ENCODE peak calls at places on chromosomes 12 and 14, in six cellular contexts. One of them, this sample, is unnamed. For H3K4me1, the result is how much of the 10 kb centered on the place peaks cover.

GRCh38 chr14:87877877-87878276 is 115.1 kb downstream of the GALC start:
- DNase-seq in tibial artery: no peak
- DNase-seq in colonic mucosa: no peak
- DNase-seq in endothelial cell of umbilical vein: no peak
- DNase-seq in thoracic aorta: no peak
- DNase-seq in uterus: no peak
- DNase-seq in this sample: no peak

GRCh38 chr12:64891629-64892028 is 67.2 kb downstream of the TBC1D30 start:
- DNase-seq in endothelial cell of umbilical vein: no peak
- DNase-seq in colonic mucosa: no peak
- DNase-seq in thoracic aorta: no peak
- DNase-seq in tibial artery: no peak
- DNase-seq in uterus: no peak
- DNase-seq in this sample: peak

GRCh38 chr12:56645201-56645716 is 525 bp downstream of the ATP5F1B start:
- DNase-seq in uterus: no peak
- DNase-seq in thoracic aorta: no peak
- DNase-seq in tibial artery: peak
- DNase-seq in endothelial cell of umbilical vein: peak
- DNase-seq in colonic mucosa: no peak
- DNase-seq in this sample: peak

GRCh38 chr12:7433276-7433822 is 10.6 kb downstream of the CD163L1 start:
- DNase-seq in colonic mucosa: no peak
- DNase-seq in uterus: no peak
- DNase-seq in thoracic aorta: no peak
- DNase-seq in tibial artery: no peak
- DNase-seq in endothelial cell of umbilical vein: peak
- DNase-seq in this sample: no peak

GRCh38 chr12:47032644-47033043 is 46.8 kb upstream of the PCED1B start:
- DNase-seq in tibial artery: no peak
- DNase-seq in colonic mucosa: no peak
- DNase-seq in thoracic aorta: no peak
- DNase-seq in endothelial cell of umbilical vein: peak
- DNase-seq in uterus: no peak
- DNase-seq in this sample: no peak

GRCh38 chr12:31471061-31471460 is 119.9 kb downstream of the DENND5B start:
- DNase-seq in tibial artery: no peak
- DNase-seq in uterus: no peak
- DNase-seq in endothelial cell of umbilical vein: no peak
- DNase-seq in thoracic aorta: no peak
- DNase-seq in colonic mucosa: no peak
- DNase-seq in this sample: no peak

GRCh38 chr12:80707830-80708534 is 548 bp downstream of the MYF6 start:
- DNase-seq in thoracic aorta: no peak
- DNase-seq in uterus: no peak
- DNase-seq in colonic mucosa: no peak
- DNase-seq in endothelial cell of umbilical vein: no peak
- DNase-seq in tibial artery: no peak
- DNase-seq in this sample: peak

GRCh38 chr12:117069926-117070900 is 29.0 kb downstream of the TESC start:
- DNase-seq in colonic mucosa: no peak
- DNase-seq in uterus: no peak
- DNase-seq in endothelial cell of umbilical vein: no peak
- DNase-seq in thoracic aorta: no peak
- DNase-seq in tibial artery: no peak
- DNase-seq in this sample: peak

GRCh38 chr14:28774764-28775738 is 8.5 kb downstream of the FOXG1 start:
- DNase-seq in tibial artery: no peak
- DNase-seq in colonic mucosa: no peak
- DNase-seq in endothelial cell of umbilical vein: no peak
- DNase-seq in thoracic aorta: no peak
- DNase-seq in uterus: no peak
- DNase-seq in this sample: no peak

GRCh38 chr12:43038991-43039390 is 449.4 kb upstream of the PRICKLE1 start:
- DNase-seq in uterus: no peak
- DNase-seq in endothelial cell of umbilical vein: no peak
- DNase-seq in colonic mucosa: no peak
- DNase-seq in thoracic aorta: no peak
- DNase-seq in tibial artery: no peak
- DNase-seq in this sample: no peak

GRCh38 chr12:93380480-93381121 is 2.9 kb downstream of the NUDT4 start:
- DNase-seq in endothelial cell of umbilical vein: peak
- DNase-seq in tibial artery: no peak
- DNase-seq in uterus: no peak
- DNase-seq in colonic mucosa: no peak
- DNase-seq in thoracic aorta: no peak
- DNase-seq in this sample: no peak

GRCh38 chr12:93378373-93379310 is 917 bp downstream of the NUDT4 start:
- DNase-seq in uterus: peak
- DNase-seq in colonic mucosa: peak
- DNase-seq in thoracic aorta: no peak
- DNase-seq in tibial artery: peak
- DNase-seq in endothelial cell of umbilical vein: peak
- DNase-seq in this sample: peak

GRCh38 chr12:93381183-93381975 is 3.7 kb downstream of the NUDT4 start:
- DNase-seq in tibial artery: no peak
- DNase-seq in thoracic aorta: no peak
- DNase-seq in endothelial cell of umbilical vein: peak
- DNase-seq in uterus: no peak
- DNase-seq in colonic mucosa: no peak
- DNase-seq in this sample: no peak

GRCh38 chr12:93377252-93377542 is 528 bp upstream of the NUDT4 start:
- DNase-seq in tibial artery: no peak
- DNase-seq in uterus: no peak
- DNase-seq in endothelial cell of umbilical vein: no peak
- DNase-seq in thoracic aorta: peak
- DNase-seq in colonic mucosa: no peak
- DNase-seq in this sample: no peak

GRCh38 chr12:93379432-93380308 is 1.9 kb downstream of the NUDT4 start:
- DNase-seq in colonic mucosa: no peak
- DNase-seq in tibial artery: no peak
- DNase-seq in endothelial cell of umbilical vein: peak
- DNase-seq in thoracic aorta: no peak
- DNase-seq in uterus: no peak
- DNase-seq in this sample: no peak
- TF ChIP-seq CTCF in colonic mucosa: no peak
- TF ChIP-seq CTCF in tibial artery: no peak
- TF ChIP-seq CTCF in endothelial cell of umbilical vein: no peak
- TF ChIP-seq CTCF in thoracic aorta: no peak
- TF ChIP-seq CTCF in uterus: no peak
- TF ChIP-seq CTCF in this sample: no peak

GRCh38 chr14:20460458-20461229 is 590 bp downstream of the PIP4P1 start:
- DNase-seq in tibial artery: no peak
- DNase-seq in thoracic aorta: no peak
- DNase-seq in colonic mucosa: peak
- DNase-seq in uterus: no peak
- DNase-seq in endothelial cell of umbilical vein: peak
- DNase-seq in this sample: peak
- H3K4me1 ChIP-seq in tibial artery: under half
- H3K4me1 ChIP-seq in thoracic aorta: under half
- H3K4me1 ChIP-seq in colonic mucosa: under half
- H3K4me1 ChIP-seq in uterus: under half
- H3K4me1 ChIP-seq in endothelial cell of umbilical vein: under half
- H3K4me1 ChIP-seq in this sample: under half

GRCh38 chr12:124422570-124423523 is 128.0 kb downstream of the RFLNA start:
- DNase-seq in tibial artery: peak
- DNase-seq in uterus: peak
- DNase-seq in thoracic aorta: peak
- DNase-seq in colonic mucosa: peak
- DNase-seq in endothelial cell of umbilical vein: peak
- DNase-seq in this sample: peak
- H3K4me3 ChIP-seq in tibial artery: peak
- H3K4me3 ChIP-seq in uterus: peak
- H3K4me3 ChIP-seq in thoracic aorta: peak
- H3K4me3 ChIP-seq in colonic mucosa: peak
- H3K4me3 ChIP-seq in endothelial cell of umbilical vein: no peak
- H3K4me3 ChIP-seq in this sample: no peak

GRCh38 chr12:120856980-120857379 is 47.2 kb downstream of the SPPL3 start:
- DNase-seq in thoracic aorta: no peak
- DNase-seq in endothelial cell of umbilical vein: no peak
- DNase-seq in uterus: no peak
- DNase-seq in colonic mucosa: no peak
- DNase-seq in tibial artery: no peak
- DNase-seq in this sample: no peak
- TF ChIP-seq CTCF in thoracic aorta: no peak
- TF ChIP-seq CTCF in endothelial cell of umbilical vein: peak
- TF ChIP-seq CTCF in uterus: no peak
- TF ChIP-seq CTCF in colonic mucosa: no peak
- TF ChIP-seq CTCF in tibial artery: no peak
- TF ChIP-seq CTCF in this sample: peak

DNA sequence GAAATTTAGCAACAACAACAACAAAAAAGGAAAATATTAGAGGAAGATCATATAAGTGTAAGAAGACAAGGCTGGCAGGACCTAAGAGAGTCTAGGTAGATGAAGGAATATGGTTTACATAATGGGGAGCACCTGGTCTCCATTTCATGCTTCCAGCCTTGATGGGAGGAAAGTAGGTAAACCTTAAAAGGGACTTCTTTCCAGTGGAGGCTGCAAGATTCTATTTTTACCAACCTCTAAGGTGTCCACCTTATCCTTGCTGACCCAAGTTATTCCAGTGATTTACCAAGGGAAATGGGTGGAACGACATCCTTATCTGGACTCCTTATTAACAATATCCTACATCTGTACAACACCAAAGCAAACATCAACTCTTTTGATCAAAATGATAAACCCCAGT is 30.0 kb downstream of the DAD1 start:
- DNase-seq in endothelial cell of umbilical vein: no peak
- DNase-seq in thoracic aorta: no peak
- DNase-seq in uterus: no peak
- DNase-seq in colonic mucosa: no peak
- DNase-seq in tibial artery: no peak
- DNase-seq in this sample: no peak
- H3K4me1 ChIP-seq in endothelial cell of umbilical vein: half or more
- H3K4me1 ChIP-seq in thoracic aorta: under half
- H3K4me1 ChIP-seq in uterus: under half
- H3K4me1 ChIP-seq in colonic mucosa: under half
- H3K4me1 ChIP-seq in tibial artery: under half
- H3K4me1 ChIP-seq in this sample: under half

GRCh38 chr14:56532546-56532945 is 47.1 kb upstream of the TMEM260 start:
- DNase-seq in colonic mucosa: no peak
- DNase-seq in thoracic aorta: no peak
- DNase-seq in uterus: no peak
- DNase-seq in tibial artery: no peak
- DNase-seq in endothelial cell of umbilical vein: no peak
- DNase-seq in this sample: no peak
- H3K4me3 ChIP-seq in colonic mucosa: no peak
- H3K4me3 ChIP-seq in thoracic aorta: no peak
- H3K4me3 ChIP-seq in uterus: no peak
- H3K4me3 ChIP-seq in tibial artery: no peak
- H3K4me3 ChIP-seq in endothelial cell of umbilical vein: no peak
- H3K4me3 ChIP-seq in this sample: no peak

GRCh38 chr12:69052613-69053408 is 119.8 kb upstream of the CPM start:
- DNase-seq in tibial artery: no peak
- DNase-seq in colonic mucosa: no peak
- DNase-seq in uterus: no peak
- DNase-seq in thoracic aorta: no peak
- DNase-seq in endothelial cell of umbilical vein: peak
- DNase-seq in this sample: peak
- TF ChIP-seq CTCF in tibial artery: no peak
- TF ChIP-seq CTCF in colonic mucosa: no peak
- TF ChIP-seq CTCF in uterus: no peak
- TF ChIP-seq CTCF in thoracic aorta: no peak
- TF ChIP-seq CTCF in endothelial cell of umbilical vein: no peak
- TF ChIP-seq CTCF in this sample: no peak

GRCh38 chr14:30822080-30822571 is 52.2 kb upstream of the COCH start:
- DNase-seq in thoracic aorta: no peak
- DNase-seq in tibial artery: no peak
- DNase-seq in colonic mucosa: no peak
- DNase-seq in uterus: no peak
- DNase-seq in endothelial cell of umbilical vein: no peak
- DNase-seq in this sample: no peak
- H3K4me1 ChIP-seq in thoracic aorta: under half
- H3K4me1 ChIP-seq in tibial artery: under half
- H3K4me1 ChIP-seq in colonic mucosa: under half
- H3K4me1 ChIP-seq in uterus: under half
- H3K4me1 ChIP-seq in endothelial cell of umbilical vein: under half
- H3K4me1 ChIP-seq in this sample: under half

This sample was measured in endodermal cell.